ENCODE peak calls at places on chromosomes 16 and 17, in nine cellular contexts. One of them, this sample, is unnamed.
A peak's percentile ranks its signal among the peaks of the same experiment; 100 is the strongest.

GRCh38 chr17:50684612-50685333 is 22.9 kb downstream of the ANKRD40 start:
- DNase-seq in upper lobe of right lung: peak; percentile 37
- DNase-seq in right lobe of liver: peak; percentile 88
- DNase-seq in left ventricle myocardium inferior: no peak
- DNase-seq in left lung: no peak
- DNase-seq in NB4: no peak
- DNase-seq in choroid plexus epithelial cell: no peak
- DNase-seq in fibroblast of mammary gland: no peak
- DNase-seq in breast epithelium: no peak
- DNase-seq in this sample: peak; percentile 11

GRCh38 chr17:36728030-36728991 is 126.9 kb downstream of the MRM1 start:
- DNase-seq in upper lobe of right lung: no peak
- DNase-seq in right lobe of liver: no peak
- DNase-seq in left ventricle myocardium inferior: no peak
- DNase-seq in left lung: no peak
- DNase-seq in NB4: peak; percentile 32
- DNase-seq in choroid plexus epithelial cell: no peak
- DNase-seq in fibroblast of mammary gland: no peak
- DNase-seq in breast epithelium: no peak
- DNase-seq in this sample: no peak

GRCh38 chr17:82202981-82203380 is 9.7 kb downstream of the CCDC57 start:
- DNase-seq in upper lobe of right lung: no peak
- DNase-seq in right lobe of liver: no peak
- DNase-seq in left ventricle myocardium inferior: no peak
- DNase-seq in left lung: no peak
- DNase-seq in NB4: no peak
- DNase-seq in choroid plexus epithelial cell: no peak
- DNase-seq in fibroblast of mammary gland: no peak
- DNase-seq in breast epithelium: no peak
- DNase-seq in this sample: no peak

GRCh38 chr16:46947900-46948547 is 25.4 kb downstream of the DNAJA2 start:
- DNase-seq in upper lobe of right lung: no peak
- DNase-seq in right lobe of liver: no peak
- DNase-seq in left ventricle myocardium inferior: no peak
- DNase-seq in left lung: no peak
- DNase-seq in NB4: peak; percentile 72
- DNase-seq in choroid plexus epithelial cell: peak; percentile 73
- DNase-seq in fibroblast of mammary gland: peak; percentile 49
- DNase-seq in breast epithelium: no peak
- DNase-seq in this sample: no peak

GRCh38 chr17:63515426-63515825 is 7.7 kb upstream of the KCNH6 start:
- DNase-seq in upper lobe of right lung: no peak
- DNase-seq in right lobe of liver: no peak
- DNase-seq in left ventricle myocardium inferior: no peak
- DNase-seq in left lung: no peak
- DNase-seq in NB4: no peak
- DNase-seq in choroid plexus epithelial cell: no peak
- DNase-seq in fibroblast of mammary gland: no peak
- DNase-seq in breast epithelium: no peak
- DNase-seq in this sample: no peak

GRCh38 chr17:17117923-17118322 is 75.7 kb downstream of the MPRIP start:
- DNase-seq in upper lobe of right lung: no peak
- DNase-seq in right lobe of liver: no peak
- DNase-seq in left ventricle myocardium inferior: no peak
- DNase-seq in left lung: no peak
- DNase-seq in NB4: no peak
- DNase-seq in choroid plexus epithelial cell: no peak
- DNase-seq in fibroblast of mammary gland: no peak
- DNase-seq in breast epithelium: no peak
- DNase-seq in this sample: no peak

GRCh38 chr17:81044764-81045589 is 10.0 kb downstream of the BAIAP2 start:
- DNase-seq in upper lobe of right lung: peak; percentile 87
- DNase-seq in right lobe of liver: peak; percentile 92
- DNase-seq in left ventricle myocardium inferior: peak; percentile 89
- DNase-seq in left lung: peak; percentile 68
- DNase-seq in NB4: no peak
- DNase-seq in choroid plexus epithelial cell: peak; percentile 88
- DNase-seq in fibroblast of mammary gland: peak; percentile 60
- DNase-seq in breast epithelium: peak; percentile 90
- DNase-seq in this sample: no peak

GRCh38 chr16:59478806-59479205 is 744.7 kb upstream of the GOT2 start:
- DNase-seq in upper lobe of right lung: no peak
- DNase-seq in right lobe of liver: no peak
- DNase-seq in left ventricle myocardium inferior: no peak
- DNase-seq in left lung: no peak
- DNase-seq in NB4: peak; percentile 8
- DNase-seq in choroid plexus epithelial cell: no peak
- DNase-seq in fibroblast of mammary gland: peak; percentile 14
- DNase-seq in breast epithelium: no peak
- DNase-seq in this sample: no peak

GRCh38 chr17:29133146-29133713 is 47.0 kb downstream of the MYO18A start:
- DNase-seq in upper lobe of right lung: no peak
- DNase-seq in right lobe of liver: no peak
- DNase-seq in left ventricle myocardium inferior: peak; percentile 48
- DNase-seq in left lung: no peak
- DNase-seq in NB4: peak; percentile 76
- DNase-seq in choroid plexus epithelial cell: peak; percentile 73
- DNase-seq in fibroblast of mammary gland: peak; percentile 90
- DNase-seq in breast epithelium: no peak
- DNase-seq in this sample: no peak

GRCh38 chr17:7786866-7787265 is 47.2 kb upstream of the KDM6B start:
- DNase-seq in upper lobe of right lung: no peak
- DNase-seq in right lobe of liver: no peak
- DNase-seq in left ventricle myocardium inferior: no peak
- DNase-seq in left lung: no peak
- DNase-seq in NB4: no peak
- DNase-seq in choroid plexus epithelial cell: no peak
- DNase-seq in fibroblast of mammary gland: no peak
- DNase-seq in breast epithelium: no peak
- DNase-seq in this sample: no peak

GRCh38 chr17:46790216-46790615 is 28.3 kb downstream of the WNT3 start:
- DNase-seq in upper lobe of right lung: no peak
- DNase-seq in right lobe of liver: no peak
- DNase-seq in left ventricle myocardium inferior: no peak
- DNase-seq in left lung: no peak
- DNase-seq in NB4: peak; percentile 33
- DNase-seq in choroid plexus epithelial cell: peak; percentile 36
- DNase-seq in fibroblast of mammary gland: no peak
- DNase-seq in breast epithelium: no peak
- DNase-seq in this sample: no peak

GRCh38 chr17:6512552-6512951 is 43.8 kb downstream of the PITPNM3 start:
- DNase-seq in upper lobe of right lung: no peak
- DNase-seq in right lobe of liver: no peak
- DNase-seq in left ventricle myocardium inferior: no peak
- DNase-seq in left lung: no peak
- DNase-seq in NB4: no peak
- DNase-seq in choroid plexus epithelial cell: no peak
- DNase-seq in fibroblast of mammary gland: no peak
- DNase-seq in breast epithelium: no peak
- DNase-seq in this sample: no peak

GRCh38 chr16:24036614-24037013 is 200.8 kb downstream of the PRKCB start:
- DNase-seq in upper lobe of right lung: no peak
- DNase-seq in right lobe of liver: no peak
- DNase-seq in left ventricle myocardium inferior: no peak
- DNase-seq in left lung: no peak
- DNase-seq in NB4: peak; percentile 54
- DNase-seq in choroid plexus epithelial cell: peak; percentile 61
- DNase-seq in fibroblast of mammary gland: peak; percentile 44
- DNase-seq in breast epithelium: no peak
- DNase-seq in this sample: peak; percentile 41

GRCh38 chr17:82561429-82562035 is 42.0 kb downstream of the FOXK2 start:
- DNase-seq in upper lobe of right lung: no peak
- DNase-seq in right lobe of liver: no peak
- DNase-seq in left ventricle myocardium inferior: no peak
- DNase-seq in left lung: no peak
- DNase-seq in NB4: no peak
- DNase-seq in choroid plexus epithelial cell: no peak
- DNase-seq in fibroblast of mammary gland: no peak
- DNase-seq in breast epithelium: no peak
- DNase-seq in this sample: peak; percentile 44

DNA sequence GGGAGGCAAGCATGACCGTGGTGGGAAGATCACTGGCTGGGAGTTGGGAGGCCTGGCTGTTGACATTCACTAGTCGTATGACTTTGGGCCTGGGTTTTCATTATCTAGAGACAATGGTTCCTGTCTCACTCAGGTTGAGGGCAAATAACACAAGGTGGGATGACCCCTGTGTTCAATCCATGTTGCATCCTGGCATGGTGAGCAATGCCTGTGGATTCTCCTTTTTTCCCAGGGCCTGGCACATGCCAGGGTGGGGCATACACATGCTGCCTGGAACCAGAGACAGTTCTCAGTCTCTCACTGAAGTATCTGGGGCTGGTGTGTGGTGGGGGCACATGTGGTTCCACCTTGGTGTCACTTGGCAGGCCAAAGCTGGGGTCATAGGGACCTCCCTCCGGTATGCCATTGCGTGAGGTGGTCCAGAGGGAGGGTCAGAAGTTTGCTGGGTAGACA is 5.4 kb downstream of the THRA start:
- DNase-seq in upper lobe of right lung: no peak
- DNase-seq in right lobe of liver: no peak
- DNase-seq in left ventricle myocardium inferior: no peak
- DNase-seq in left lung: no peak
- DNase-seq in NB4: peak; percentile 4
- DNase-seq in choroid plexus epithelial cell: no peak
- DNase-seq in fibroblast of mammary gland: no peak
- DNase-seq in breast epithelium: no peak
- DNase-seq in this sample: no peak
- H3K4me3 ChIP-seq in upper lobe of right lung: peak overlapping the region; percentile 34
- H3K4me3 ChIP-seq in right lobe of liver: no peak overlapping the region
- H3K4me3 ChIP-seq in left ventricle myocardium inferior: peak overlapping the region; percentile 55
- H3K4me3 ChIP-seq in left lung: no peak overlapping the region
- H3K4me3 ChIP-seq in NB4: no peak overlapping the region
- H3K4me3 ChIP-seq in choroid plexus epithelial cell: peak overlapping the region; percentile 46
- H3K4me3 ChIP-seq in fibroblast of mammary gland: peak overlapping the region; percentile 33
- H3K4me3 ChIP-seq in breast epithelium: no peak overlapping the region
- H3K4me3 ChIP-seq in this sample: peak overlapping the region; percentile 31

GRCh38 chr17:79088997-79089328 is 14.3 kb downstream of the ENGASE start:
- DNase-seq in upper lobe of right lung: no peak
- DNase-seq in right lobe of liver: no peak
- DNase-seq in left ventricle myocardium inferior: no peak
- DNase-seq in left lung: no peak
- DNase-seq in NB4: no peak
- DNase-seq in choroid plexus epithelial cell: no peak
- DNase-seq in fibroblast of mammary gland: no peak
- DNase-seq in breast epithelium: no peak
- DNase-seq in this sample: no peak

GRCh38 chr17:79091373-79091670 is 16.7 kb downstream of the ENGASE start:
- DNase-seq in upper lobe of right lung: no peak
- DNase-seq in right lobe of liver: no peak
- DNase-seq in left ventricle myocardium inferior: no peak
- DNase-seq in left lung: no peak
- DNase-seq in NB4: no peak
- DNase-seq in choroid plexus epithelial cell: no peak
- DNase-seq in fibroblast of mammary gland: no peak
- DNase-seq in breast epithelium: no peak
- DNase-seq in this sample: no peak

GRCh38 chr17:79092567-79092966 is 17.9 kb downstream of the ENGASE start:
- DNase-seq in upper lobe of right lung: no peak
- DNase-seq in right lobe of liver: no peak
- DNase-seq in left ventricle myocardium inferior: no peak
- DNase-seq in left lung: no peak
- DNase-seq in NB4: no peak
- DNase-seq in choroid plexus epithelial cell: no peak
- DNase-seq in fibroblast of mammary gland: no peak
- DNase-seq in breast epithelium: no peak
- DNase-seq in this sample: no peak

GRCh38 chr17:79089720-79090502 is 15.3 kb downstream of the ENGASE start:
- DNase-seq in upper lobe of right lung: no peak
- DNase-seq in right lobe of liver: no peak
- DNase-seq in left ventricle myocardium inferior: no peak
- DNase-seq in left lung: no peak
- DNase-seq in NB4: no peak
- DNase-seq in choroid plexus epithelial cell: no peak
- DNase-seq in fibroblast of mammary gland: no peak
- DNase-seq in breast epithelium: no peak
- DNase-seq in this sample: no peak

GRCh38 chr17:79090503-79091372 is 16.1 kb downstream of the ENGASE start:
- DNase-seq in upper lobe of right lung: no peak
- DNase-seq in right lobe of liver: no peak
- DNase-seq in left ventricle myocardium inferior: no peak
- DNase-seq in left lung: no peak
- DNase-seq in NB4: no peak
- DNase-seq in choroid plexus epithelial cell: peak; percentile 15
- DNase-seq in fibroblast of mammary gland: peak; percentile 16
- DNase-seq in breast epithelium: no peak
- DNase-seq in this sample: no peak
- TF ChIP-seq CTCF in upper lobe of right lung: peak; percentile 26
- TF ChIP-seq CTCF in right lobe of liver: peak; percentile 34
- TF ChIP-seq CTCF in left ventricle myocardium inferior: peak; percentile 32
- TF ChIP-seq CTCF in left lung: no peak
- TF ChIP-seq CTCF in NB4: no peak
- TF ChIP-seq CTCF in choroid plexus epithelial cell: peak; percentile 37
- TF ChIP-seq CTCF in fibroblast of mammary gland: no peak
- TF ChIP-seq CTCF in breast epithelium: peak; percentile 25
- TF ChIP-seq CTCF in this sample: no peak

DNA sequence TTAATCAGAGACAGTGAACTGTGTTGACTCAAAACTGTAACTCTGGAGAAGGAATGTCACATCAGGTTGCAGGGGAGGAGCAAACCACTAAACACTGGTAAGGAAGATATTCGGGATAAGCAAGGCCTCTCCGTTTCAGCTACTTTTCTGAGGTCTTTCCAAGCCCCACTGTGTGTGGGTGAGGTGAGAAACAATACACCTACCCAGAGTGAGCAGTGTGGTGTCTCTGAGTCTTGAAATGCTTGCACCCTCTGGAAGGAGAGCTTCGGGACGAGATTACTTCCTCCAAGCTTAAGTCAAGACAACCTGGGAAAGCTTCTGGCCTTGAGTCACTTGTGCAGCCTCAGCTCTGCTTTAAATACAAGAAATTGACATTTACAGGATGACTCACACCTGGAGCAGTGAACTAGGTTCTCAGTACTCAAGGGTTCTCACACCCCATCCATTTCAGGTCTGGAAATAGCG is 2.5 kb upstream of the MAP3K14 start:
- DNase-seq in upper lobe of right lung: no peak
- DNase-seq in right lobe of liver: no peak
- DNase-seq in left ventricle myocardium inferior: no peak
- DNase-seq in left lung: no peak
- DNase-seq in NB4: peak; percentile 35
- DNase-seq in choroid plexus epithelial cell: peak; percentile 52
- DNase-seq in fibroblast of mammary gland: peak; percentile 88
- DNase-seq in breast epithelium: no peak
- DNase-seq in this sample: no peak
- H3K4me3 ChIP-seq in upper lobe of right lung: no peak overlapping the region
- H3K4me3 ChIP-seq in right lobe of liver: no peak overlapping the region
- H3K4me3 ChIP-seq in left ventricle myocardium inferior: no peak overlapping the region
- H3K4me3 ChIP-seq in left lung: no peak overlapping the region
- H3K4me3 ChIP-seq in NB4: no peak overlapping the region
- H3K4me3 ChIP-seq in choroid plexus epithelial cell: no peak overlapping the region
- H3K4me3 ChIP-seq in fibroblast of mammary gland: no peak overlapping the region
- H3K4me3 ChIP-seq in breast epithelium: no peak overlapping the region
- H3K4me3 ChIP-seq in this sample: no peak overlapping the region

GRCh38 chr16:19014456-19014855 is 30.7 kb downstream of the TMC7 start:
- DNase-seq in upper lobe of right lung: peak; percentile 68
- DNase-seq in right lobe of liver: no peak
- DNase-seq in left ventricle myocardium inferior: no peak
- DNase-seq in left lung: no peak
- DNase-seq in NB4: peak; percentile 90
- DNase-seq in choroid plexus epithelial cell: no peak
- DNase-seq in fibroblast of mammary gland: peak; percentile 23
- DNase-seq in breast epithelium: no peak
- DNase-seq in this sample: peak; percentile 25
- TF ChIP-seq CTCF in upper lobe of right lung: no peak
- TF ChIP-seq CTCF in right lobe of liver: no peak
- TF ChIP-seq CTCF in left ventricle myocardium inferior: no peak
- TF ChIP-seq CTCF in left lung: no peak
- TF ChIP-seq CTCF in NB4: peak; percentile 16
- TF ChIP-seq CTCF in choroid plexus epithelial cell: no peak
- TF ChIP-seq CTCF in fibroblast of mammary gland: no peak
- TF ChIP-seq CTCF in breast epithelium: no peak
- TF ChIP-seq CTCF in this sample: no peak